ENCODE peak calls at places on chromosome 13, in nine cellular contexts. One of them, this sample, is unnamed.

GRCh38 chr13:110108348-110109139 is 198.4 kb downstream of the COL4A1 start:
- DNase-seq in PC-3: peak; percentile 80
- DNase-seq in heart left ventricle: peak; percentile 88
- DNase-seq in fibroblast of lung: peak; percentile 86
- DNase-seq in SK-N-SH: peak; percentile 91
- DNase-seq in suprapubic skin: peak; percentile 87
- DNase-seq in foreskin fibroblast: peak; percentile 90
- DNase-seq in AG04450: peak; percentile 73
- DNase-seq in colonic mucosa: peak; percentile 40
- DNase-seq in this sample: peak; percentile 90

GRCh38 chr13:73730014-73730413 is 404.2 kb downstream of the KLF12 start:
- DNase-seq in PC-3: no peak
- DNase-seq in colonic mucosa: no peak
- DNase-seq in AG04450: no peak
- DNase-seq in heart left ventricle: no peak
- DNase-seq in fibroblast of lung: no peak
- DNase-seq in foreskin fibroblast: no peak
- DNase-seq in SK-N-SH: no peak
- DNase-seq in suprapubic skin: no peak
- DNase-seq in this sample: no peak

GRCh38 chr13:101654916-101655315 is 202.4 kb downstream of the ITGBL1 start:
- DNase-seq in foreskin fibroblast: peak; percentile 18
- DNase-seq in colonic mucosa: no peak
- DNase-seq in AG04450: no peak
- DNase-seq in SK-N-SH: no peak
- DNase-seq in PC-3: no peak
- DNase-seq in suprapubic skin: no peak
- DNase-seq in heart left ventricle: no peak
- DNase-seq in fibroblast of lung: peak; percentile 80
- DNase-seq in this sample: peak; percentile 57

GRCh38 chr13:110434629-110435028 is 126.9 kb downstream of the RAB20 start:
- DNase-seq in SK-N-SH: no peak
- DNase-seq in PC-3: no peak
- DNase-seq in colonic mucosa: no peak
- DNase-seq in suprapubic skin: no peak
- DNase-seq in heart left ventricle: no peak
- DNase-seq in AG04450: no peak
- DNase-seq in foreskin fibroblast: no peak
- DNase-seq in fibroblast of lung: no peak
- DNase-seq in this sample: no peak

GRCh38 chr13:51644649-51645048 is 60.4 kb downstream of the WDFY2 start:
- DNase-seq in AG04450: no peak
- DNase-seq in foreskin fibroblast: no peak
- DNase-seq in heart left ventricle: no peak
- DNase-seq in PC-3: peak; percentile 30
- DNase-seq in fibroblast of lung: peak; percentile 73
- DNase-seq in colonic mucosa: no peak
- DNase-seq in suprapubic skin: no peak
- DNase-seq in SK-N-SH: no peak
- DNase-seq in this sample: peak; percentile 73

GRCh38 chr13:99421758-99422555 is 79.3 kb upstream of the TM9SF2 start:
- DNase-seq in fibroblast of lung: no peak
- DNase-seq in foreskin fibroblast: no peak
- DNase-seq in heart left ventricle: no peak
- DNase-seq in PC-3: no peak
- DNase-seq in SK-N-SH: no peak
- DNase-seq in suprapubic skin: peak; percentile 21
- DNase-seq in AG04450: no peak
- DNase-seq in colonic mucosa: no peak
- DNase-seq in this sample: no peak

GRCh38 chr13:106612688-106613087 is 44.8 kb upstream of the ARGLU1 start:
- DNase-seq in colonic mucosa: peak; percentile 56
- DNase-seq in heart left ventricle: peak; percentile 71
- DNase-seq in SK-N-SH: no peak
- DNase-seq in fibroblast of lung: no peak
- DNase-seq in PC-3: no peak
- DNase-seq in foreskin fibroblast: peak; percentile 62
- DNase-seq in suprapubic skin: peak; percentile 90
- DNase-seq in AG04450: no peak
- DNase-seq in this sample: peak; percentile 43

GRCh38 chr13:89694471-89694870 is 1653.0 kb upstream of the MIR17HG start:
- DNase-seq in SK-N-SH: no peak
- DNase-seq in suprapubic skin: no peak
- DNase-seq in PC-3: no peak
- DNase-seq in foreskin fibroblast: no peak
- DNase-seq in AG04450: no peak
- DNase-seq in colonic mucosa: no peak
- DNase-seq in fibroblast of lung: no peak
- DNase-seq in heart left ventricle: no peak
- DNase-seq in this sample: no peak

GRCh38 chr13:67223024-67223423 is 7.1 kb downstream of the PCDH9 start:
- DNase-seq in AG04450: no peak
- DNase-seq in colonic mucosa: no peak
- DNase-seq in heart left ventricle: no peak
- DNase-seq in SK-N-SH: no peak
- DNase-seq in PC-3: peak; percentile 6
- DNase-seq in fibroblast of lung: peak; percentile 74
- DNase-seq in foreskin fibroblast: peak; percentile 28
- DNase-seq in suprapubic skin: no peak
- DNase-seq in this sample: peak; percentile 26

GRCh38 chr13:111846396-111847174 is 220.4 kb upstream of the SOX1 start:
- DNase-seq in PC-3: no peak
- DNase-seq in AG04450: no peak
- DNase-seq in SK-N-SH: no peak
- DNase-seq in heart left ventricle: no peak
- DNase-seq in fibroblast of lung: no peak
- DNase-seq in foreskin fibroblast: no peak
- DNase-seq in colonic mucosa: no peak
- DNase-seq in suprapubic skin: no peak
- DNase-seq in this sample: no peak

GRCh38 chr13:71290963-71291937 is 575.8 kb downstream of the DACH1 start:
- DNase-seq in PC-3: peak; percentile 71
- DNase-seq in fibroblast of lung: peak; percentile 2
- DNase-seq in foreskin fibroblast: no peak
- DNase-seq in AG04450: no peak
- DNase-seq in colonic mucosa: no peak
- DNase-seq in suprapubic skin: no peak
- DNase-seq in SK-N-SH: no peak
- DNase-seq in heart left ventricle: peak; percentile 34
- DNase-seq in this sample: peak; percentile 29

GRCh38 chr13:71285700-71286099 is 581.3 kb downstream of the DACH1 start:
- DNase-seq in suprapubic skin: no peak
- DNase-seq in PC-3: no peak
- DNase-seq in foreskin fibroblast: no peak
- DNase-seq in colonic mucosa: no peak
- DNase-seq in heart left ventricle: no peak
- DNase-seq in AG04450: no peak
- DNase-seq in SK-N-SH: no peak
- DNase-seq in fibroblast of lung: no peak
- DNase-seq in this sample: no peak
- TF ChIP-seq CTCF in suprapubic skin: no peak
- TF ChIP-seq CTCF in PC-3: no peak
- TF ChIP-seq CTCF in foreskin fibroblast: no peak
- TF ChIP-seq CTCF in colonic mucosa: no peak
- TF ChIP-seq CTCF in heart left ventricle: peak; percentile 43
- TF ChIP-seq CTCF in AG04450: no peak
- TF ChIP-seq CTCF in SK-N-SH: peak; percentile 31
- TF ChIP-seq CTCF in fibroblast of lung: peak; percentile 22
- TF ChIP-seq CTCF in this sample: no peak

GRCh38 chr13:24161010-24161775 is 673 bp downstream of the SPATA13 start:
- DNase-seq in suprapubic skin: no peak
- DNase-seq in SK-N-SH: peak; percentile 65
- DNase-seq in fibroblast of lung: peak; percentile 22
- DNase-seq in colonic mucosa: peak; percentile 72
- DNase-seq in heart left ventricle: peak; percentile 45
- DNase-seq in AG04450: no peak
- DNase-seq in PC-3: peak; percentile 49
- DNase-seq in foreskin fibroblast: no peak
- DNase-seq in this sample: no peak

GRCh38 chr13:24159362-24159761 is 1.2 kb upstream of the SPATA13 start:
- DNase-seq in foreskin fibroblast: no peak
- DNase-seq in colonic mucosa: no peak
- DNase-seq in PC-3: no peak
- DNase-seq in fibroblast of lung: no peak
- DNase-seq in heart left ventricle: no peak
- DNase-seq in SK-N-SH: no peak
- DNase-seq in AG04450: no peak
- DNase-seq in suprapubic skin: no peak
- DNase-seq in this sample: no peak

GRCh38 chr13:24159921-24160324 is 597 bp upstream of the SPATA13 start:
- DNase-seq in fibroblast of lung: peak; percentile 14
- DNase-seq in suprapubic skin: no peak
- DNase-seq in AG04450: no peak
- DNase-seq in foreskin fibroblast: no peak
- DNase-seq in SK-N-SH: peak; percentile 46
- DNase-seq in colonic mucosa: no peak
- DNase-seq in heart left ventricle: no peak
- DNase-seq in PC-3: peak; percentile 13
- DNase-seq in this sample: no peak

GRCh38 chr13:24162604-24163003 is 2.1 kb downstream of the SPATA13 start:
- DNase-seq in AG04450: no peak
- DNase-seq in foreskin fibroblast: no peak
- DNase-seq in colonic mucosa: no peak
- DNase-seq in heart left ventricle: no peak
- DNase-seq in SK-N-SH: no peak
- DNase-seq in suprapubic skin: no peak
- DNase-seq in fibroblast of lung: no peak
- DNase-seq in PC-3: peak; percentile 37
- DNase-seq in this sample: no peak

GRCh38 chr13:24161980-24162517 is 1.5 kb downstream of the SPATA13 start:
- DNase-seq in suprapubic skin: no peak
- DNase-seq in PC-3: peak; percentile 57
- DNase-seq in foreskin fibroblast: no peak
- DNase-seq in heart left ventricle: no peak
- DNase-seq in SK-N-SH: no peak
- DNase-seq in fibroblast of lung: no peak
- DNase-seq in colonic mucosa: peak; percentile 87
- DNase-seq in AG04450: no peak
- DNase-seq in this sample: no peak
- H3K4me3 ChIP-seq in suprapubic skin: peak overlapping the region; percentile 70
- H3K4me3 ChIP-seq in PC-3: peak overlapping the region; percentile 95
- H3K4me3 ChIP-seq in foreskin fibroblast: peak overlapping the region; percentile 83
- H3K4me3 ChIP-seq in heart left ventricle: peak overlapping the region; percentile 84
- H3K4me3 ChIP-seq in SK-N-SH: no peak overlapping the region
- H3K4me3 ChIP-seq in fibroblast of lung: peak overlapping the region; percentile 95
- H3K4me3 ChIP-seq in colonic mucosa: peak overlapping the region; percentile 98
- H3K4me3 ChIP-seq in AG04450: peak overlapping the region; percentile 84
- H3K4me3 ChIP-seq in this sample: peak overlapping the region; percentile 90

DNA sequence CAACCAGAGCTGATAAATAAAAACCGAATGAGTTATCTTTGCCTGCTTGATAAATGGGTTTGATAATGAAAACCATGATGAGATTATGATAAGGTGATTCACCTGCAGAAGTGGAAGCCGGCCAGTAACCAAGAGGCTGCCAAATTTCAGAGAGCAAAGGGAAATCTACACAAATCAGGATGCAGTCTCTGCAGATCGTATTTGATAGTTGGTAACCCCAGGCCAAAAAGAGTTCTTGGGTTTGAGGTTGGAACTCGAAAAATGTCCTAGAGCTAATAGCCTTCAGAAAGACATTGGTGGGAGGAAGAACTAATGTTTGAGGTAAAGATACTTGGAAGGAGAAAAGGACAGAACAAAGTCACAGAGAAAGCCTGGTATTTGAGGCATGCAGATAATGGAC is 9.6 kb upstream of the LATS2 start:
- DNase-seq in SK-N-SH: no peak
- DNase-seq in PC-3: peak; percentile 48
- DNase-seq in fibroblast of lung: peak; percentile 74
- DNase-seq in heart left ventricle: no peak
- DNase-seq in foreskin fibroblast: no peak
- DNase-seq in suprapubic skin: no peak
- DNase-seq in colonic mucosa: no peak
- DNase-seq in AG04450: no peak
- DNase-seq in this sample: peak; percentile 76
- TF ChIP-seq CTCF in SK-N-SH: no peak
- TF ChIP-seq CTCF in PC-3: no peak
- TF ChIP-seq CTCF in fibroblast of lung: no peak
- TF ChIP-seq CTCF in heart left ventricle: no peak
- TF ChIP-seq CTCF in foreskin fibroblast: no peak
- TF ChIP-seq CTCF in suprapubic skin: no peak
- TF ChIP-seq CTCF in colonic mucosa: no peak
- TF ChIP-seq CTCF in AG04450: no peak
- TF ChIP-seq CTCF in this sample: no peak

GRCh38 chr13:75445717-75446529 is 36.0 kb downstream of the TBC1D4 start:
- DNase-seq in foreskin fibroblast: no peak
- DNase-seq in PC-3: peak; percentile 34
- DNase-seq in SK-N-SH: no peak
- DNase-seq in fibroblast of lung: no peak
- DNase-seq in suprapubic skin: no peak
- DNase-seq in AG04450: no peak
- DNase-seq in heart left ventricle: no peak
- DNase-seq in colonic mucosa: no peak
- DNase-seq in this sample: peak; percentile 52

GRCh38 chr13:75444016-75444415 is 38.0 kb downstream of the TBC1D4 start:
- DNase-seq in fibroblast of lung: no peak
- DNase-seq in heart left ventricle: no peak
- DNase-seq in SK-N-SH: no peak
- DNase-seq in AG04450: no peak
- DNase-seq in colonic mucosa: no peak
- DNase-seq in PC-3: no peak
- DNase-seq in suprapubic skin: no peak
- DNase-seq in foreskin fibroblast: no peak
- DNase-seq in this sample: no peak

GRCh38 chr13:75440100-75440499 is 41.9 kb downstream of the TBC1D4 start:
- DNase-seq in SK-N-SH: no peak
- DNase-seq in heart left ventricle: no peak
- DNase-seq in PC-3: no peak
- DNase-seq in fibroblast of lung: no peak
- DNase-seq in foreskin fibroblast: no peak
- DNase-seq in AG04450: no peak
- DNase-seq in suprapubic skin: no peak
- DNase-seq in colonic mucosa: peak; percentile 75
- DNase-seq in this sample: no peak

GRCh38 chr13:75442736-75443234 is 39.2 kb downstream of the TBC1D4 start:
- DNase-seq in SK-N-SH: no peak
- DNase-seq in suprapubic skin: no peak
- DNase-seq in AG04450: no peak
- DNase-seq in colonic mucosa: peak; percentile 29
- DNase-seq in PC-3: no peak
- DNase-seq in heart left ventricle: peak; percentile 48
- DNase-seq in fibroblast of lung: no peak
- DNase-seq in foreskin fibroblast: no peak
- DNase-seq in this sample: peak; percentile 12

DNA sequence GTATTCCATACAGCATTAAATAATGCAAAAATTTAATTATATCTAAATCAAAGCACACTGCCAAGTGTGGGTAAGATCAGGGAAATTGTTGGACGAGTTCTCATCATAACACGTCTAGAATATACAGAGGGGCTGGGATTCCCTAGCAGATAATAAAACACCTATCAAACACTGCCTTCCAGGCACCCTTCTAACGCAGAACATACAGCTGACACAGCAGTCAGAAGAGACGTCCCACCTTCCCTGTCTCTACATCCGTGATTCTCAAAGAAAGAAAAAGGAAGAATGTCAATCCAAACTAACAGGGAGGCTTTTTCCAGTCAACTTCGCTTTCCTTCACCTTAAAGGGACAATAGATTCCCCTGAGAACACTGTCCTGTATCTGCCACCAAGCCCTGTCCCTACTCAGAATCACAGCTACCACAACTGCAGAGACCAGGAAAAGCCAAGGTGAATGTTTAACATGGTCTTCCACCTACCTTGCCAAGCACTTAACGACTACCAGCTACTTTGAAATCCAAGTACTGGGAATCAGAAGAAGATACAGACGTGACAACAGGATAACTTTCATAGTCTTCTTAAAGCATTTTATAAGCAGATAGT is 38.5 kb downstream of the TBC1D4 start:
- DNase-seq in SK-N-SH: no peak
- DNase-seq in PC-3: no peak
- DNase-seq in AG04450: no peak
- DNase-seq in colonic mucosa: peak; percentile 40
- DNase-seq in heart left ventricle: no peak
- DNase-seq in foreskin fibroblast: no peak
- DNase-seq in fibroblast of lung: no peak
- DNase-seq in suprapubic skin: no peak
- DNase-seq in this sample: no peak
- H3K4me3 ChIP-seq in SK-N-SH: no peak overlapping the region
- H3K4me3 ChIP-seq in PC-3: no peak overlapping the region
- H3K4me3 ChIP-seq in AG04450: no peak overlapping the region
- H3K4me3 ChIP-seq in colonic mucosa: no peak overlapping the region
- H3K4me3 ChIP-seq in heart left ventricle: no peak overlapping the region
- H3K4me3 ChIP-seq in foreskin fibroblast: no peak overlapping the region
- H3K4me3 ChIP-seq in fibroblast of lung: no peak overlapping the region
- H3K4me3 ChIP-seq in suprapubic skin: no peak overlapping the region
- H3K4me3 ChIP-seq in this sample: no peak overlapping the region

This sample was measured in AG10803.